ENCODE peak calls at places on chromosomes 7 and 10, in five cellular contexts. C is AG09309; I is activated naive CD8-positive, alpha-beta T cell treated with anti-CD3 and anti-CD28 coated beads for 36 hours; S is uterus; A is AG08396. K is an unnamed sample.

GRCh38 chr10:132107211-132107946 is 41.6 kb downstream of the JAKMIP3 start:
- DNase-seq in C (no peak), I (no peak), S (no peak), A (no peak), K (no peak)

GRCh38 chr7:91852263-91852741 is 28.2 kb downstream of the MTERF1 start:
- DNase-seq in C (no peak), I (no peak), S (no peak), A (no peak), K (no peak)

GRCh38 chr10:62852961-62853702 is 37.0 kb upstream of the EGR2 start:
- DNase-seq in C (no peak), I (peak), S (no peak), A (no peak), K (no peak)

GRCh38 chr7:97401398-97401797 is 283.9 kb downstream of the SDHAF3 start:
- DNase-seq in C (no peak), I (no peak), S (no peak), A (no peak), K (no peak)

GRCh38 chr7:148107741-148108140 is 482.8 kb upstream of the C7orf33 start:
- DNase-seq in C (no peak), I (no peak), S (no peak), A (no peak), K (no peak)

GRCh38 chr10:118742787-118743186 is 12.0 kb downstream of the CACUL1 start:
- DNase-seq in C (no peak), I (no peak), S (no peak), A (no peak), K (no peak)

GRCh38 chr7:70557281-70557680 is 574.7 kb upstream of the GALNT17 start:
- DNase-seq in C (no peak), I (no peak), S (no peak), A (no peak), K (no peak)

GRCh38 chr10:119140603-119141245 is 24.8 kb downstream of the SFXN4 start:
- DNase-seq in C (no peak), I (no peak), S (no peak), A (no peak), K (no peak)

GRCh38 chr10:79445217-79445707 is at the start of gene ZCCHC24:
- DNase-seq in C (no peak), I (no peak), S (no peak), A (no peak), K (no peak)

GRCh38 chr10:104424719-104425118 is 71.1 kb downstream of the CFAP58 start:
- DNase-seq in C (no peak), I (no peak), S (no peak), A (no peak), K (no peak)